ENCODE peak calls at places on chromosomes 16 and 17, in five cellular contexts. B is A549, F is uterus, R is adrenal gland, A is H54. T is an unnamed sample.

GRCh38 chr17:17938388-17939107 is 33.7 kb downstream of the TOM1L2 start:
- DNase-seq in B (no peak), F (no peak), R (no peak), A (no peak), T (no peak)

GRCh38 chr16:27701381-27701780 is 151.4 kb downstream of the KATNIP start:
- DNase-seq in B (no peak), F (no peak), R (no peak), A (no peak), T (no peak)

GRCh38 chr17:81843713-81844326 is 9.0 kb upstream of the PPP1R27 start:
- DNase-seq in B (no peak), F (no peak), R (no peak), A (no peak), T (no peak)

GRCh38 chr17:73838815-73839214 is 194.6 kb upstream of the SDK2 start:
- DNase-seq in B (no peak), F (no peak), R (no peak), A (no peak), T (no peak)

GRCh38 chr16:20191566-20191965 is 117.9 kb upstream of the GPR139 start:
- DNase-seq in B (no peak), F (no peak), R (no peak), A (no peak), T (no peak)

GRCh38 chr16:48447428-48447827 is 62.2 kb upstream of the SIAH1 start:
- DNase-seq in B (no peak), F (no peak), R (no peak), A (no peak), T (no peak)

GRCh38 chr16:55555436-55555835 is 11.0 kb upstream of the CAPNS2 start:
- DNase-seq in B (no peak), F (no peak), R (no peak), A (no peak), T (no peak)

GRCh38 chr16:68000450-68000849 is 1.2 kb upstream of the DPEP2 start:
- DNase-seq in B (no peak), F (no peak), R (no peak), A (no peak), T (no peak)

GRCh38 chr16:54355251-54355650 is 68.7 kb upstream of the IRX3 start:
- DNase-seq in B (no peak), F (no peak), R (no peak), A (no peak), T (no peak)

DNA sequence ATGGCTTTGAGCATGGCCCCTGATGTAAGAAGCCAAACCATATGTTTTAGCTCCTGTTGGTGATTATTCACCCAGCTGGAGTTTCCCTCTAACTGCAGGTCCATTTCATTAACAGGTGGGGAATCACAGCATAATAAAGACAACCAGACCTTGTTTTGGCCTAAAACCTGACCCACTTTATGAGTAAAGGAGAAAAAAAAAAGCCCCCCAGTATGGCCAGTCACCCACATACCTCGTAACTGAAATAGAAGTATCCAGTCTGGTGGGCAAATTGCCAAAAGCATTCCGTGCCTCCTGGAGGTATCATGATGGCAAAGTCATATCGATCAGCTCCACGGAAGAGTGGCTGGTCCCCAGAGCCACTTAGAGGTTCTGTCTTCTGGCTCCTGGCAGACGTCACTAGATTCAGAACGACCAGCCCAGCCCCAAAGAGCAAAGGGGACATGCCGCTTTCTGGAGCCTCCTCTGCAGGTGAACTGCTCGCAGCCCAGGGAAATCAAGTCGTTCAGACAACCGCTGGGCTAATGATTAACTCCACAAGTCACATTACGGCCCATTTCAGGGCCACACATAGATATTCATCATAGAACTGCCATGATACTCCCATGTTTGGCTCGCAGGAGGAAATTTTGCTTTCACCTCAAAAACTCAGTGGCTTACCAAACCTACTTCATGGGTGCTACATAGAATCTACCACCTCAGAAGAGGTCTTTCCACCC is at the start of gene TMED6:
- DNase-seq in B (no peak), F (no peak), R (no peak), A (no peak), T (no peak)
- TF ChIP-seq POLR2A in B (no peak), F (no peak), R (no peak), A (no peak), T (no peak)

GRCh38 chr17:8630227-8630801 is at the start of gene MYH10:
- DNase-seq in B (no peak), F (no peak), R (peak), A (no peak), T (no peak)
- TF ChIP-seq POLR2A in B (peak), F (peak), R (peak), A (peak), T (peak)

GRCh38 chr16:74743668-74744299 is 30.8 kb downstream of the FA2H start:
- DNase-seq in B (peak), F (no peak), R (peak), A (peak), T (peak)
- TF ChIP-seq POLR2A in B (peak), F (no peak), R (peak), A (no peak), T (no peak)

GRCh38 chr17:48047741-48048320 is 328 bp upstream of the NFE2L1 start:
- DNase-seq in B (peak), F (peak), R (peak), A (peak), T (peak)

GRCh38 chr17:48047113-48047740 is 932 bp upstream of the NFE2L1 start:
- DNase-seq in B (no peak), F (no peak), R (peak), A (no peak), T (peak)

GRCh38 chr17:48046296-48046695 is 1.9 kb upstream of the NFE2L1 start:
- DNase-seq in B (no peak), F (no peak), R (peak), A (no peak), T (no peak)

GRCh38 chr17:48051278-48051677 is 3.1 kb downstream of the NFE2L1 start:
- DNase-seq in B (no peak), F (peak), R (peak), A (no peak), T (no peak)

DNA sequence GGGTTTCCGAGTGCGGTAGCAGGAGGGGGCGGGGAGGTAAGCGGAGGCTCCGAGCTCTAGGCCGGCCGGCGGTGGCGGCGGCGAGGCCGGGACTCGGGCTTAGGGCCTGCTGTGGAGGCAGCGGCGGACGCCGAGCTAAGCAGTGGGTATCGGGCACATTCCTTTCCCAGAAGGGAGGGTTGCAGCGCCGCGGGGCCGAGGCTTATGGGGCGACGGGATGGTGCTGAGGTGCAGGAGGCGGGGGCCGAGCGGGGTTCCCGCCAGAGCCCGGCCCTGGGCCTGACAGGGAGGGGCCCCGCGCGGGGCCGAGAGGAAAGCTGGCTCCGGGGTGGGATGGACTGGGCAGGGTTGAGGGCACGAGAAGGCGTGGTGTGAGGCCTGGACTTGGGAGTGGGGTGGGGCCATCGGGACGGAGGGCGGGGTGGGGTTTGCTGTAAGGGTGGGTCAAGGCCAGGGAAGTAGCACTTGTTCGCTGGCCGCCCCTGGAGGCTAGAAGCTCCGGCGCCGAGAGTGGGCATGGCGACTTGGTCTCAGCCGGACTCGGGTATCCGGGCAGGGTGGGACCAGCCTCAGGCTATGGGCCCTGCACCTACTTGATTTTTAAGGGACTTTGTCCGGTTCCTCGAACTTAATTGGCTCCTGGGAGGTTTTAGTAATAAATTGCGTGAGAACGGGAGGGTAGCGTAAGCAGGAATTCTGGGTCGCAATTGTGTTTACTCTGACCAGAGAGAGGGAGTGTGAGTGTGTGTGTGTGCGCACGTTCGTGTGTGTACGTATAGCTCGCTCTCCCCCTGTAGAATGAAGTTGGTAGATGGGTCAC is at the start of gene NFE2L1:
- DNase-seq in B (peak), F (peak), R (peak), A (peak), T (peak)
- TF ChIP-seq POLR2A in B (peak), F (peak), R (peak), A (peak), T (peak)